ENCODE peak calls at places on chromosomes 13 and 19, in four cellular contexts. H, M, T and Y are unnamed samples.

GRCh38 chr19:52665047-52665446 is 26.9 kb upstream of the ZNF83 start:
- DNase-seq in H (no peak), M (no peak), T (no peak), Y (no peak)

GRCh38 chr19:57334191-57334590 is 13.9 kb downstream of the ZNF543 start:
- DNase-seq in H (no peak), M (no peak), T (no peak), Y (no peak)

GRCh38 chr13:100483836-100484381 is 104.7 kb downstream of the GGACT start:
- DNase-seq in H (no peak), M (no peak), T (no peak), Y (no peak)

GRCh38 chr13:76836311-76836710 is 49.9 kb downstream of the KCTD12 start:
- DNase-seq in H (no peak), M (no peak), T (no peak), Y (no peak)

GRCh38 chr19:48415395-48415794 is 21.9 kb downstream of the GRIN2D start:
- DNase-seq in H (no peak), M (peak), T (peak), Y (peak)

GRCh38 chr19:39430675-39431593 is 4.8 kb downstream of the RPS16 start:
- DNase-seq in H (no peak), M (no peak), T (peak), Y (no peak)

GRCh38 chr19:58296086-58296485 is 9.1 kb upstream of the ERVK3-1 start:
- DNase-seq in H (no peak), M (no peak), T (no peak), Y (peak)

GRCh38 chr13:41917641-41918040 is 43.3 kb downstream of the VWA8 start:
- DNase-seq in H (no peak), M (no peak), T (no peak), Y (no peak)

GRCh38 chr13:42394361-42395065 is 122.6 kb downstream of the AKAP11 start:
- DNase-seq in H (no peak), M (no peak), T (no peak), Y (no peak)

GRCh38 chr19:28313633-28314032 is 899.3 kb downstream of the UQCRFS1 start:
- DNase-seq in H (no peak), M (no peak), T (no peak), Y (no peak)

GRCh38 chr19:1446713-1447564 is 3.0 kb upstream of the APC2 start:
- DNase-seq in H (no peak), M (peak), T (no peak), Y (no peak)